ENCODE peak calls at places on chromosomes 16 and 17, in six cellular contexts. D is Calu3, N is HCT116, S is astrocyte of the spinal cord, G is fibroblast of mammary gland, I is choroid plexus epithelial cell. F is an unnamed sample.
A peak's percentile ranks its signal among the peaks of the same experiment; 100 is the strongest.

GRCh38 chr16:82756283-82756599 is 129.5 kb downstream of the CDH13 start:
- DNase-seq in D (no peak), N (no peak), S (peak; percentile 35), G (peak; percentile 20), I (peak; percentile 46), F (no peak)

GRCh38 chr16:83400234-83400633 is 407.5 kb upstream of the HSBP1 start:
- DNase-seq in D (no peak), N (no peak), S (no peak), G (no peak), I (peak; percentile 32), F (no peak)

GRCh38 chr16:13436641-13437423 is 483.1 kb upstream of the ERCC4 start:
- DNase-seq in D (peak; percentile 10), N (no peak), S (peak; percentile 42), G (peak; percentile 69), I (no peak), F (no peak)

GRCh38 chr16:10619271-10619849 is 39.0 kb upstream of the EMP2 start:
- DNase-seq in D (peak; percentile 76), N (no peak), S (no peak), G (no peak), I (no peak), F (no peak)

GRCh38 chr16:57591086-57591869 is 37.2 kb upstream of the ADGRG1 start:
- DNase-seq in D (peak; percentile 88), N (peak; percentile 76), S (peak; percentile 91), G (peak; percentile 81), I (peak; percentile 79), F (peak; percentile 85)

GRCh38 chr17:21201302-21201602 is 12.7 kb downstream of the TMEM11 start:
- DNase-seq in D (no peak), N (no peak), S (no peak), G (no peak), I (no peak), F (no peak)

GRCh38 chr17:39841202-39841601 is 22.9 kb downstream of the IKZF3 start:
- DNase-seq in D (peak; percentile 70), N (no peak), S (no peak), G (no peak), I (no peak), F (no peak)

GRCh38 chr17:45857977-45858708 is 13.5 kb downstream of the SPPL2C start:
- DNase-seq in D (peak; percentile 60), N (no peak), S (peak; percentile 23), G (no peak), I (peak; percentile 58), F (peak; percentile 75)

GRCh38 chr17:76530489-76530814 is 7.1 kb downstream of the CYGB start:
- DNase-seq in D (no peak), N (no peak), S (no peak), G (no peak), I (no peak), F (no peak)

GRCh38 chr16:80681436-80681835 is 123.0 kb downstream of the CDYL2 start:
- DNase-seq in D (no peak), N (no peak), S (no peak), G (no peak), I (no peak), F (no peak)

GRCh38 chr17:66190738-66191606 is 961 bp downstream of the CEP112 start:
- DNase-seq in D (no peak), N (no peak), S (peak; percentile 77), G (peak; percentile 78), I (peak; percentile 84), F (no peak)

GRCh38 chr17:17849147-17849820 is 12.5 kb upstream of the SREBF1 start:
- DNase-seq in D (no peak), N (no peak), S (peak; percentile 52), G (peak; percentile 82), I (peak; percentile 83), F (no peak)

GRCh38 chr16:85617948-85618347 is 4.8 kb downstream of the GSE1 start:
- DNase-seq in D (peak; percentile 51), N (no peak), S (no peak), G (no peak), I (no peak), F (no peak)

GRCh38 chr16:24508614-24509013 is 30.8 kb upstream of the RBBP6 start:
- DNase-seq in D (no peak), N (no peak), S (peak; percentile 51), G (peak; percentile 78), I (peak; percentile 78), F (no peak)

GRCh38 chr17:43908111-43908721 is 880 bp upstream of the MPP2 start:
- DNase-seq in D (peak; percentile 55), N (peak; percentile 62), S (peak; percentile 65), G (peak; percentile 69), I (peak; percentile 72), F (no peak)

GRCh38 chr16:30615358-30616076 is 5.3 kb upstream of the ZNF689 start:
- DNase-seq in D (peak; percentile 80), N (peak; percentile 48), S (no peak), G (peak; percentile 54), I (peak; percentile 50), F (no peak)

DNA sequence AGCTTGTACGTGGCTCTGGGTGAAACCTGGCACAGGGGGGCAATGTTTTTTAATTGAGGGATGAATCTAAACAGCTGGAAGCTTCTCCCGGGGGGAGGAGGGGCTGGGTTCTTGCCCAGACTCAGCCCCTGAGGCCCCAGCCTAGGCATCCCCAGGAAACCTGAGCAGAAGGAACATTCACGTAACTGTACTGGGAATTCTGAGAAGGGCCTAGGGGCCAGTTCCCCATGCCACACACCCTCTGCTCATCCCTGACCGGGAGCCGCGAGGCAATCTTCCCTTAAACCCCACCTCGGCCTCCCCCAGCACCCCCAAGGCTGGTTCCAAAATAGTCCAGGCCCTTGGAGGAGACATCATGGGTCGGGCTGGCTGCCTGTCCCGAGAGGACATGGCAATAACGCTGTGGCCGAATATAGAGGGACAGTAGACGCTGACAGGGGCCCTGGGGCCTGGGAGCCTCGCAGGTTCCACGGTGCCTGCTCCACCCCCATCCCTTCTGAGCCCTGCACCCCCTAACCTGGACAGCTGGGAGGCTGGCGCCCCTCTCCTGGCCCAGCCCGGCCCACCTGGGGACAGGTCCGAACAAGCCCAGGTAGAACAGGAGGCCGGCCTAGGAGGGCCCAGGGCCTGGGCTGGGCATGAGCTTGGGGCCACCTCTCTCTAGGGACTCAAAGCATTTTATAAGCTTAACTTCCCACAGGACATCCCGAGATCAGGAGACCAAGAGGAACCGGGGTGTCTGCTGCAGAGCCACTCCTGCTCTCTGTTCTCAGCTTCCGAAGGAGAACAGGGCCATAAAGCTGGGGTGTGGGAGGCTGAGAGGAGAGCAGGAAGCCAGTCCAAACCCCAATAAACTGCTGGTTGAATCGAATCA is 83.2 kb upstream of the TOB1 start:
- DNase-seq in D (no peak), N (no peak), S (no peak), G (no peak), I (no peak), F (no peak)
- TF ChIP-seq CTCF in D (no peak), N (no peak), S (no peak), G (no peak), I (no peak), F (no peak)

DNA sequence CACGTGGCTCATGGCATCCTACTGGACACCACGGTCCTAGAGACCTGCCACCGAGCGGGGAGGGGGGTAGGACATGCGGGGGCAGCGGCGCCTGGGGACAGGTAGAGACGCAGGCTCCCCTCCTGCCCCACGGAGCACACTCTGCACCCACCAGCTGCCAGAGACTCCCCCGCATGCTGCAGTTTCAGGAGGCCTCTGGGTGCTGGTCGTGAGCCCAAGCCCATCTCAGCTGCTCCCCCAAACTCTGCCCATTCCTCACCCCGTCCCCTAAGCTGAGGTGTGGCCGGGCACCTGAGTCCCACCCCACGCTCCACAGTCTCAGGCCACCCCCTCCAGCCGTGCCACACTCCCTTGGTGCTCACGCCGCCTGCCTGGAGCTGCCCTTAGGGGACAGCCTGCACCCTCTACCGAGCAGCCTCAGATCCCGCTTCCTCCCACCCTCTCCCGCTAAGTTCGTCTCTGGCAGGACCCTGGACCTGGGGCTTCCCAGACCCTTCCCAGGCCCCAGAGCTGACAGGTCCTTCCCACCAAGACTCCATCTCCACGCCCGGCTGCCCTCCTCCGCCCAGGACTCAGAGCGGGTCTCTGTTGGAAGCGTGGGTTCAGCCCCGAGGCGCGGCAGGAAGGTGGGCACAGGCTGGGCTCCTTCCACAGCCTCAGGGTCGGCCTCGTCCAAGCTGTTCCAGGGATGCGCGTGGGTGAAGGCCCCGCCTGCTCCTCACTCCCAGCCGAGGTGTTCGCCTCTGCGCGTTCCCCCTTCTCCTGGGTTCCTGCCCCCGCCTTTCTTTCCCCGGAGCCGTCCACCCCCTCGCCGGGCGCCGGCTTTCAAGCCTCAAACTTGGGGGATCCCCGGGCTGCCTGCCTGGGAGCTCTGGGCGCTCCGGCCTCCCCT is 1.3 kb downstream of the RAB40B start:
- DNase-seq in D (peak; percentile 34), N (no peak), S (no peak), G (no peak), I (no peak), F (peak; percentile 61)
- TF ChIP-seq CTCF in D (no peak), N (no peak), S (no peak), G (no peak), I (no peak), F (no peak)

DNA sequence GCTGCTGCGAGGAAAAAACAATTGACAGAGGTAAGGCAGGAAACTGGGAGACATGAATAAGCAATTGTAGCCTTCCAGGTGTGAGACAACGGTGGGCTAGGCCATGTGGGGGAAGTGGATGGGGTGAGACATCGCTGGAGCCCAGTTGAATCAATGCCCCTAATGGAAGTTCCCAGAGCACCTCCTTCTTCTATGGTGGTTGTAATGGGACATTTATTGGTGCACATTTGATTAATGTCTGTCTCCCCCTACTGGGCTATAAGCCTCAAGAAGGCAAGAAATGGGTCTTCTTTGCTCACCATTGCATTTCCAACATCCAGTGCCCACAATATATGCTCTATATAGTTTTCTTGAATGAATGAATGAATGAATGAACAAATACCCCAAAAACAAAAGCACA is 22.7 kb upstream of the CD300E start:
- DNase-seq in D (no peak), N (peak; percentile 54), S (no peak), G (peak; percentile 24), I (peak; percentile 16), F (no peak)
- TF ChIP-seq CTCF in D (peak; percentile 17), N (peak; percentile 66), S (no peak), G (peak; percentile 34), I (peak; percentile 36), F (no peak)

GRCh38 chr17:78108726-78109488 is 19.6 kb downstream of the TMC6 start:
- DNase-seq in D (no peak), N (no peak), S (no peak), G (no peak), I (no peak), F (no peak)

GRCh38 chr17:78109489-78109761 is 19.1 kb downstream of the TMC6 start:
- DNase-seq in D (no peak), N (no peak), S (no peak), G (no peak), I (no peak), F (no peak)

GRCh38 chr17:78107457-78107856 is 21.1 kb downstream of the TMC6 start:
- DNase-seq in D (no peak), N (no peak), S (no peak), G (peak; percentile 70), I (no peak), F (no peak)

GRCh38 chr17:78106211-78106610 is 22.3 kb downstream of the TMC6 start:
- DNase-seq in D (no peak), N (no peak), S (no peak), G (no peak), I (no peak), F (no peak)

DNA sequence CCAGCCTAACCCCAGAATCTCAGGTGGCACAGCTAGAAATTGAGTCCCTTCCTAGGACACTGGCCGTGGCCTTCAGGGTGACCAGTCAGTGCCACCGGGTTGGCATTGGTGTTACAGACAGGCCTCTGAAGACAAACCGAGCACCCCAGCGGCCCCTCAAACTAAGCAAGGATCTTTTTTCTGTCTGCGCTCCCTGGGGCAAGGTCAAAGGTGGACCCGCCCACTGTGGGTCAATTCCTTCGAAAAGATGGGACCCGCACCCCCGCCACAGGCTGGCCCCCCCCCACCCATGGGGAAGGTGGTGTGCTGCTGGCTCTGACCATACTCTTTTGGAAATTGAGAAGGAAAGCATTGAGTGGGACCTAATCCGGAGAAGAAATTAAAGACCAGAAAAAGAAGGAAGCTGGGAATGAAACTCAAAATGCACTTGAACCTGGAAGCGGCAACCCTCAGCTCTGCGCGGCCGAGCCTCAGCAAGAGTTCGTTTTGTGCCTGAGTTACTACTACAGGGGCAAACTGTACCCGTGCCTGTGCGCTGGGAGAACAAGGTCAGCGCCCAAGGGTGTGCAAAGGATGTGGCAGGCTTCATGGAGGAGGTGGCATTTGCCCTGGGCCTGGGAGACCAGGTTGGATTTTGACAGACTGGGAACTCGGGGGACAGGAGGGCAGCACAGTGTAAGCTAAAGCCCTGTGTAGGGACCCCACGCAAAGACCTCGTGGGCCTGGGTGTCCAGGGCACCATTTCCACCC is 20.4 kb downstream of the TMC6 start:
- DNase-seq in D (no peak), N (no peak), S (no peak), G (no peak), I (no peak), F (no peak)
- TF ChIP-seq CTCF in D (no peak), N (no peak), S (no peak), G (no peak), I (no peak), F (no peak)

F was measured in mesothelial cell of epicardium.